ENCODE peak calls at places on chromosome 2, in five cellular contexts. One of them, this sample, is unnamed.

GRCh38 chr2:68366083-68366560 is 1.0 kb downstream of the PLEK start:
- DNase-seq in brain microvascular endothelial cell: no peak
- DNase-seq in CD4-positive, CD25-positive, alpha-beta regulatory T cell: no peak
- DNase-seq in choroid plexus epithelial cell: no peak
- DNase-seq in AG09309: no peak
- DNase-seq in this sample: no peak

GRCh38 chr2:9674931-9675330 is 44.1 kb upstream of the YWHAQ start:
- DNase-seq in AG09309: no peak
- DNase-seq in choroid plexus epithelial cell: no peak
- DNase-seq in brain microvascular endothelial cell: no peak
- DNase-seq in CD4-positive, CD25-positive, alpha-beta regulatory T cell: no peak
- DNase-seq in this sample: no peak

GRCh38 chr2:166090900-166091299 is 36.9 kb downstream of the SCN1A start:
- DNase-seq in CD4-positive, CD25-positive, alpha-beta regulatory T cell: no peak
- DNase-seq in AG09309: peak
- DNase-seq in brain microvascular endothelial cell: no peak
- DNase-seq in choroid plexus epithelial cell: peak
- DNase-seq in this sample: peak

GRCh38 chr2:179596018-179596417 is 265.4 kb downstream of the ZNF385B start:
- DNase-seq in CD4-positive, CD25-positive, alpha-beta regulatory T cell: no peak
- DNase-seq in choroid plexus epithelial cell: peak
- DNase-seq in AG09309: peak
- DNase-seq in brain microvascular endothelial cell: peak
- DNase-seq in this sample: peak

GRCh38 chr2:187408926-187409325 is 39.1 kb downstream of the CALCRL start:
- DNase-seq in brain microvascular endothelial cell: no peak
- DNase-seq in AG09309: no peak
- DNase-seq in choroid plexus epithelial cell: no peak
- DNase-seq in CD4-positive, CD25-positive, alpha-beta regulatory T cell: no peak
- DNase-seq in this sample: no peak

GRCh38 chr2:60553496-60553991 is at the start of gene BCL11A:
- DNase-seq in brain microvascular endothelial cell: peak
- DNase-seq in choroid plexus epithelial cell: peak
- DNase-seq in CD4-positive, CD25-positive, alpha-beta regulatory T cell: no peak
- DNase-seq in AG09309: peak
- DNase-seq in this sample: peak

GRCh38 chr2:82344670-82345069 is 2040.1 kb upstream of the LRRTM1 start:
- DNase-seq in AG09309: no peak
- DNase-seq in choroid plexus epithelial cell: peak
- DNase-seq in CD4-positive, CD25-positive, alpha-beta regulatory T cell: no peak
- DNase-seq in brain microvascular endothelial cell: no peak
- DNase-seq in this sample: no peak

GRCh38 chr2:169141713-169142352 is 72.5 kb downstream of the DHRS9 start:
- DNase-seq in CD4-positive, CD25-positive, alpha-beta regulatory T cell: peak
- DNase-seq in choroid plexus epithelial cell: peak
- DNase-seq in brain microvascular endothelial cell: peak
- DNase-seq in AG09309: peak
- DNase-seq in this sample: peak

GRCh38 chr2:223549215-223549614 is 52.9 kb downstream of the SCG2 start:
- DNase-seq in CD4-positive, CD25-positive, alpha-beta regulatory T cell: no peak
- DNase-seq in AG09309: peak
- DNase-seq in choroid plexus epithelial cell: peak
- DNase-seq in brain microvascular endothelial cell: peak
- DNase-seq in this sample: peak

GRCh38 chr2:120432293-120432975 is 86.5 kb downstream of the INHBB start:
- DNase-seq in CD4-positive, CD25-positive, alpha-beta regulatory T cell: no peak
- DNase-seq in AG09309: no peak
- DNase-seq in choroid plexus epithelial cell: no peak
- DNase-seq in brain microvascular endothelial cell: no peak
- DNase-seq in this sample: no peak

GRCh38 chr2:40975175-40975574 is 523.3 kb upstream of the SLC8A1 start:
- DNase-seq in AG09309: no peak
- DNase-seq in CD4-positive, CD25-positive, alpha-beta regulatory T cell: no peak
- DNase-seq in brain microvascular endothelial cell: no peak
- DNase-seq in choroid plexus epithelial cell: no peak
- DNase-seq in this sample: no peak

GRCh38 chr2:165594231-165594934 is 124.9 kb downstream of the CSRNP3 start:
- DNase-seq in AG09309: no peak
- DNase-seq in brain microvascular endothelial cell: no peak
- DNase-seq in choroid plexus epithelial cell: no peak
- DNase-seq in CD4-positive, CD25-positive, alpha-beta regulatory T cell: no peak
- DNase-seq in this sample: no peak

GRCh38 chr2:238594796-238595749 is 168.3 kb downstream of the ASB1 start:
- DNase-seq in choroid plexus epithelial cell: no peak
- DNase-seq in AG09309: no peak
- DNase-seq in brain microvascular endothelial cell: no peak
- DNase-seq in CD4-positive, CD25-positive, alpha-beta regulatory T cell: no peak
- DNase-seq in this sample: no peak

GRCh38 chr2:199223791-199224190 is 233.9 kb downstream of the SATB2 start:
- DNase-seq in CD4-positive, CD25-positive, alpha-beta regulatory T cell: no peak
- DNase-seq in choroid plexus epithelial cell: peak
- DNase-seq in AG09309: no peak
- DNase-seq in brain microvascular endothelial cell: peak
- DNase-seq in this sample: no peak

GRCh38 chr2:37632310-37632709 is 39.1 kb downstream of the CDC42EP3 start:
- DNase-seq in CD4-positive, CD25-positive, alpha-beta regulatory T cell: no peak
- DNase-seq in AG09309: no peak
- DNase-seq in brain microvascular endothelial cell: no peak
- DNase-seq in choroid plexus epithelial cell: peak
- DNase-seq in this sample: no peak

GRCh38 chr2:168686485-168687191 is 115.8 kb upstream of the NOSTRIN start:
- DNase-seq in choroid plexus epithelial cell: peak
- DNase-seq in brain microvascular endothelial cell: peak
- DNase-seq in CD4-positive, CD25-positive, alpha-beta regulatory T cell: no peak
- DNase-seq in AG09309: no peak
- DNase-seq in this sample: no peak

GRCh38 chr2:160952462-160952861 is 207.8 kb upstream of the TANK start:
- DNase-seq in CD4-positive, CD25-positive, alpha-beta regulatory T cell: no peak
- DNase-seq in brain microvascular endothelial cell: no peak
- DNase-seq in choroid plexus epithelial cell: no peak
- DNase-seq in AG09309: no peak
- DNase-seq in this sample: no peak

GRCh38 chr2:46290019-46290418 is 7.2 kb upstream of the EPAS1 start:
- DNase-seq in AG09309: no peak
- DNase-seq in choroid plexus epithelial cell: no peak
- DNase-seq in brain microvascular endothelial cell: no peak
- DNase-seq in CD4-positive, CD25-positive, alpha-beta regulatory T cell: no peak
- DNase-seq in this sample: no peak

GRCh38 chr2:39741871-39742270 is 37.2 kb downstream of the THUMPD2 start:
- DNase-seq in AG09309: no peak
- DNase-seq in choroid plexus epithelial cell: peak
- DNase-seq in brain microvascular endothelial cell: no peak
- DNase-seq in CD4-positive, CD25-positive, alpha-beta regulatory T cell: no peak
- DNase-seq in this sample: no peak

GRCh38 chr2:12502759-12503158 is 214.0 kb upstream of the TRIB2 start:
- DNase-seq in AG09309: peak
- DNase-seq in CD4-positive, CD25-positive, alpha-beta regulatory T cell: no peak
- DNase-seq in brain microvascular endothelial cell: no peak
- DNase-seq in choroid plexus epithelial cell: no peak
- DNase-seq in this sample: peak

GRCh38 chr2:5021148-5021547 is 671.0 kb upstream of the SOX11 start:
- DNase-seq in CD4-positive, CD25-positive, alpha-beta regulatory T cell: no peak
- DNase-seq in choroid plexus epithelial cell: peak
- DNase-seq in AG09309: no peak
- DNase-seq in brain microvascular endothelial cell: no peak
- DNase-seq in this sample: no peak

GRCh38 chr2:120053891-120054290 is 41.0 kb downstream of the EPB41L5 start:
- DNase-seq in CD4-positive, CD25-positive, alpha-beta regulatory T cell: no peak
- DNase-seq in AG09309: no peak
- DNase-seq in brain microvascular endothelial cell: no peak
- DNase-seq in choroid plexus epithelial cell: no peak
- DNase-seq in this sample: no peak

GRCh38 chr2:183291436-183291835 is 167.2 kb downstream of the NUP35 start:
- DNase-seq in CD4-positive, CD25-positive, alpha-beta regulatory T cell: no peak
- DNase-seq in brain microvascular endothelial cell: no peak
- DNase-seq in choroid plexus epithelial cell: peak
- DNase-seq in AG09309: no peak
- DNase-seq in this sample: no peak

GRCh38 chr2:188293601-188294482 is 2.2 kb downstream of the GULP1 start:
- DNase-seq in AG09309: no peak
- DNase-seq in brain microvascular endothelial cell: peak
- DNase-seq in CD4-positive, CD25-positive, alpha-beta regulatory T cell: no peak
- DNase-seq in choroid plexus epithelial cell: peak
- DNase-seq in this sample: peak

GRCh38 chr2:10535703-10536102 is 87.6 kb upstream of the ODC1 start:
- DNase-seq in CD4-positive, CD25-positive, alpha-beta regulatory T cell: no peak
- DNase-seq in AG09309: no peak
- DNase-seq in brain microvascular endothelial cell: no peak
- DNase-seq in choroid plexus epithelial cell: no peak
- DNase-seq in this sample: no peak

GRCh38 chr2:219443016-219443696 is 8.5 kb downstream of the SPEG start:
- DNase-seq in choroid plexus epithelial cell: no peak
- DNase-seq in brain microvascular endothelial cell: no peak
- DNase-seq in AG09309: no peak
- DNase-seq in CD4-positive, CD25-positive, alpha-beta regulatory T cell: no peak
- DNase-seq in this sample: no peak
- H3K4me3 ChIP-seq in choroid plexus epithelial cell: no peak
- H3K4me3 ChIP-seq in brain microvascular endothelial cell: no peak
- H3K4me3 ChIP-seq in AG09309: peak
- H3K4me3 ChIP-seq in CD4-positive, CD25-positive, alpha-beta regulatory T cell: no peak
- H3K4me3 ChIP-seq in this sample: peak

GRCh38 chr2:156800065-156800556 is 363.9 kb downstream of the GPD2 start:
- DNase-seq in CD4-positive, CD25-positive, alpha-beta regulatory T cell: no peak
- DNase-seq in choroid plexus epithelial cell: no peak
- DNase-seq in brain microvascular endothelial cell: no peak
- DNase-seq in AG09309: no peak
- DNase-seq in this sample: no peak
- H3K4me3 ChIP-seq in CD4-positive, CD25-positive, alpha-beta regulatory T cell: no peak
- H3K4me3 ChIP-seq in choroid plexus epithelial cell: no peak
- H3K4me3 ChIP-seq in brain microvascular endothelial cell: no peak
- H3K4me3 ChIP-seq in AG09309: no peak
- H3K4me3 ChIP-seq in this sample: peak

GRCh38 chr2:105395691-105396090 is 3.2 kb downstream of the FHL2 start:
- DNase-seq in brain microvascular endothelial cell: no peak
- DNase-seq in choroid plexus epithelial cell: peak
- DNase-seq in CD4-positive, CD25-positive, alpha-beta regulatory T cell: no peak
- DNase-seq in AG09309: no peak
- DNase-seq in this sample: no peak
- H3K4me3 ChIP-seq in brain microvascular endothelial cell: peak
- H3K4me3 ChIP-seq in choroid plexus epithelial cell: peak
- H3K4me3 ChIP-seq in CD4-positive, CD25-positive, alpha-beta regulatory T cell: no peak
- H3K4me3 ChIP-seq in AG09309: peak
- H3K4me3 ChIP-seq in this sample: peak

GRCh38 chr2:195820373-195820772 is 163.3 kb downstream of the SLC39A10 start:
- DNase-seq in CD4-positive, CD25-positive, alpha-beta regulatory T cell: no peak
- DNase-seq in choroid plexus epithelial cell: peak
- DNase-seq in brain microvascular endothelial cell: no peak
- DNase-seq in AG09309: peak
- DNase-seq in this sample: peak
- H3K4me3 ChIP-seq in CD4-positive, CD25-positive, alpha-beta regulatory T cell: no peak
- H3K4me3 ChIP-seq in choroid plexus epithelial cell: no peak
- H3K4me3 ChIP-seq in brain microvascular endothelial cell: no peak
- H3K4me3 ChIP-seq in AG09309: no peak
- H3K4me3 ChIP-seq in this sample: no peak

GRCh38 chr2:229443141-229443540 is 172.1 kb upstream of the PID1 start:
- DNase-seq in CD4-positive, CD25-positive, alpha-beta regulatory T cell: no peak
- DNase-seq in AG09309: no peak
- DNase-seq in brain microvascular endothelial cell: no peak
- DNase-seq in choroid plexus epithelial cell: no peak
- DNase-seq in this sample: no peak

GRCh38 chr2:229443869-229444268 is 172.8 kb upstream of the PID1 start:
- DNase-seq in AG09309: no peak
- DNase-seq in CD4-positive, CD25-positive, alpha-beta regulatory T cell: no peak
- DNase-seq in choroid plexus epithelial cell: no peak
- DNase-seq in brain microvascular endothelial cell: no peak
- DNase-seq in this sample: no peak

GRCh38 chr2:229446316-229446715 is 175.2 kb upstream of the PID1 start:
- DNase-seq in AG09309: no peak
- DNase-seq in brain microvascular endothelial cell: no peak
- DNase-seq in CD4-positive, CD25-positive, alpha-beta regulatory T cell: no peak
- DNase-seq in choroid plexus epithelial cell: no peak
- DNase-seq in this sample: no peak

GRCh38 chr2:229445501-229446294 is 174.6 kb upstream of the PID1 start:
- DNase-seq in choroid plexus epithelial cell: peak
- DNase-seq in brain microvascular endothelial cell: peak
- DNase-seq in CD4-positive, CD25-positive, alpha-beta regulatory T cell: no peak
- DNase-seq in AG09309: peak
- DNase-seq in this sample: peak

DNA sequence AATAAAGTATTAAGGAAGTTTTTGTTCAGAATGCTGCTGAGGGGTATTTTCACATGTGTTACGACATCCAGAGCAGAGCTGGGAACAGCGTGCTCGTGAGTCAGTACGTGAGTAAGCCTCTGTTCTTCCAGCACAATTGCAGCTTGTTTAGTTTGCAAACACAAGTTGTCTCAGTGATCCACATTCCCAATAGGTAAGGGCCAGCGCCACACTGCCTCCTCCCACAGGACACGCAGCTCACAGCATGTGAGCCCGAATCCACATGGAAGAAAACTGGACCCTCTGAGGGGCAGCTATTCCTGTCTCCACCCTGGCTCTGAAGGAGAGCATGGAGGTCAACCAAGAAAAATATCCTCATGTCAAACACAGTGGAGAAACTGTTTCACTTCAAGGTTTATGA is 173.9 kb upstream of the PID1 start:
- DNase-seq in CD4-positive, CD25-positive, alpha-beta regulatory T cell: no peak
- DNase-seq in brain microvascular endothelial cell: peak
- DNase-seq in choroid plexus epithelial cell: peak
- DNase-seq in AG09309: peak
- DNase-seq in this sample: peak
- H3K4me3 ChIP-seq in CD4-positive, CD25-positive, alpha-beta regulatory T cell: no peak
- H3K4me3 ChIP-seq in brain microvascular endothelial cell: no peak
- H3K4me3 ChIP-seq in choroid plexus epithelial cell: no peak
- H3K4me3 ChIP-seq in AG09309: no peak
- H3K4me3 ChIP-seq in this sample: no peak

This sample was measured in skeletal muscle cell.